ENCODE peak calls at places on chromosome 11, in five cellular contexts. One of them, this sample, is unnamed.

GRCh38 chr11:48028909-48029685 is 48.7 kb downstream of the PTPRJ start:
- ATAC-seq in GM12878: no peak
- ATAC-seq in upper lobe of left lung: no peak
- ATAC-seq in HepG2: no peak
- ATAC-seq in K562: no peak
- ATAC-seq in this sample: no peak

GRCh38 chr11:36104660-36104992 is 160.8 kb downstream of the LDLRAD3 start:
- ATAC-seq in GM12878: no peak
- ATAC-seq in upper lobe of left lung: no peak
- ATAC-seq in HepG2: no peak
- ATAC-seq in K562: peak
- ATAC-seq in this sample: no peak

GRCh38 chr11:66221726-66222236 is 46.7 kb upstream of the RAB1B start:
- ATAC-seq in GM12878: peak
- ATAC-seq in upper lobe of left lung: no peak
- ATAC-seq in HepG2: peak
- ATAC-seq in K562: peak
- ATAC-seq in this sample: no peak

GRCh38 chr11:36389811-36390210 is 93.7 kb downstream of the PRR5L start:
- ATAC-seq in GM12878: peak
- ATAC-seq in upper lobe of left lung: no peak
- ATAC-seq in HepG2: no peak
- ATAC-seq in K562: no peak
- ATAC-seq in this sample: no peak

GRCh38 chr11:59918987-59919589 is 19.1 kb upstream of the OOSP1 start:
- ATAC-seq in GM12878: peak
- ATAC-seq in upper lobe of left lung: no peak
- ATAC-seq in HepG2: no peak
- ATAC-seq in K562: peak
- ATAC-seq in this sample: no peak

GRCh38 chr11:36402568-36403181 is 106.6 kb downstream of the PRR5L start:
- ATAC-seq in GM12878: no peak
- ATAC-seq in upper lobe of left lung: no peak
- ATAC-seq in HepG2: no peak
- ATAC-seq in K562: no peak
- ATAC-seq in this sample: no peak

GRCh38 chr11:492416-493226 is 14.4 kb downstream of the RNH1 start:
- ATAC-seq in GM12878: no peak
- ATAC-seq in upper lobe of left lung: no peak
- ATAC-seq in HepG2: no peak
- ATAC-seq in K562: peak
- ATAC-seq in this sample: no peak

GRCh38 chr11:8480858-8481257 is 113.2 kb downstream of the STK33 start:
- ATAC-seq in GM12878: no peak
- ATAC-seq in upper lobe of left lung: no peak
- ATAC-seq in HepG2: no peak
- ATAC-seq in K562: no peak
- ATAC-seq in this sample: no peak

GRCh38 chr11:59776210-59777066 is 21.3 kb downstream of the STX3 start:
- ATAC-seq in GM12878: no peak
- ATAC-seq in upper lobe of left lung: no peak
- ATAC-seq in HepG2: peak
- ATAC-seq in K562: no peak
- ATAC-seq in this sample: no peak

GRCh38 chr11:1714908-1715885 is 18.2 kb downstream of the KRTAP5-6 start:
- ATAC-seq in GM12878: no peak
- ATAC-seq in upper lobe of left lung: no peak
- ATAC-seq in HepG2: no peak
- ATAC-seq in K562: no peak
- ATAC-seq in this sample: no peak

GRCh38 chr11:4826425-4826824 is 5.3 kb downstream of the OR51F2 start:
- ATAC-seq in GM12878: no peak
- ATAC-seq in upper lobe of left lung: no peak
- ATAC-seq in HepG2: no peak
- ATAC-seq in K562: no peak
- ATAC-seq in this sample: peak

GRCh38 chr11:128098840-128099239 is 488.5 kb downstream of the ETS1 start:
- ATAC-seq in GM12878: no peak
- ATAC-seq in upper lobe of left lung: no peak
- ATAC-seq in HepG2: no peak
- ATAC-seq in K562: no peak
- ATAC-seq in this sample: no peak

GRCh38 chr11:75319035-75319877 is 32.2 kb downstream of the ARRB1 start:
- ATAC-seq in GM12878: no peak
- ATAC-seq in upper lobe of left lung: peak
- ATAC-seq in HepG2: no peak
- ATAC-seq in K562: no peak
- ATAC-seq in this sample: peak

GRCh38 chr11:1193326-1194230 is 29.3 kb upstream of the MUC5B start:
- ATAC-seq in GM12878: no peak
- ATAC-seq in upper lobe of left lung: peak
- ATAC-seq in HepG2: no peak
- ATAC-seq in K562: no peak
- ATAC-seq in this sample: no peak

GRCh38 chr11:31050061-31050790 is 319.3 kb downstream of the DCDC1 start:
- ATAC-seq in GM12878: no peak
- ATAC-seq in upper lobe of left lung: no peak
- ATAC-seq in HepG2: no peak
- ATAC-seq in K562: no peak
- ATAC-seq in this sample: no peak

GRCh38 chr11:133889893-133890292 is 44.6 kb upstream of the SPATA19 start:
- ATAC-seq in GM12878: no peak
- ATAC-seq in upper lobe of left lung: no peak
- ATAC-seq in HepG2: no peak
- ATAC-seq in K562: no peak
- ATAC-seq in this sample: no peak

GRCh38 chr11:132072880-132073213 is 702.4 kb downstream of the NTM start:
- ATAC-seq in GM12878: no peak
- ATAC-seq in upper lobe of left lung: peak
- ATAC-seq in HepG2: no peak
- ATAC-seq in K562: no peak
- ATAC-seq in this sample: no peak

GRCh38 chr11:723120-723883 is 17.3 kb downstream of the EPS8L2 start:
- ATAC-seq in GM12878: peak
- ATAC-seq in upper lobe of left lung: no peak
- ATAC-seq in HepG2: no peak
- ATAC-seq in K562: no peak
- ATAC-seq in this sample: no peak

GRCh38 chr11:37712246-37712645 is 1114.2 kb upstream of the RAG2 start:
- ATAC-seq in GM12878: peak
- ATAC-seq in upper lobe of left lung: no peak
- ATAC-seq in HepG2: no peak
- ATAC-seq in K562: no peak
- ATAC-seq in this sample: no peak

GRCh38 chr11:57703341-57703740 is 8.7 kb downstream of the MED19 start:
- ATAC-seq in GM12878: no peak
- ATAC-seq in upper lobe of left lung: no peak
- ATAC-seq in HepG2: no peak
- ATAC-seq in K562: peak
- ATAC-seq in this sample: no peak

DNA sequence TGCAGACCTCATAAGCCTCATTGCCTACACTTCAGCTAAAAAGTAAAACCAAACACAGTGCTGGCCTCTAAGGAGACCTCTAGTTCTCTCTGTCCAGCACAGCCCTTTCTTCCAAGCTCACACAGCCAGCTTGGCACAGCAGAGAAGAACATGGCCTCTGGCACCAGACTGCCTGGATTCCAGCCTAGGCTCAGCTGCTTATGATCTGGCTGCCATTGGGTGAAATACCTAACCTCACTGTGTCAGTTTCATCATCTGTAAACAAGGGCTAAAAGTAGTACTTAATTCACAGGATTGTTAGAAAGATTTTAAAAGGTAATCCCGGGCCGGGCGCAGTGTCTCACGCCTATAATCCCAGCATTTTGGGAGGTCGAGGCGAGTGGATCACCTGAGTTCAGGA is 9.9 kb upstream of the ACER3 start:
- ATAC-seq in GM12878: no peak
- ATAC-seq in upper lobe of left lung: no peak
- ATAC-seq in HepG2: no peak
- ATAC-seq in K562: no peak
- ATAC-seq in this sample: peak
- TF ChIP-seq POLR2AphosphoS5 in GM12878: no peak
- TF ChIP-seq POLR2AphosphoS5 in upper lobe of left lung: no peak
- TF ChIP-seq POLR2AphosphoS5 in HepG2: no peak
- TF ChIP-seq POLR2AphosphoS5 in K562: no peak
- TF ChIP-seq POLR2AphosphoS5 in this sample: peak

DNA sequence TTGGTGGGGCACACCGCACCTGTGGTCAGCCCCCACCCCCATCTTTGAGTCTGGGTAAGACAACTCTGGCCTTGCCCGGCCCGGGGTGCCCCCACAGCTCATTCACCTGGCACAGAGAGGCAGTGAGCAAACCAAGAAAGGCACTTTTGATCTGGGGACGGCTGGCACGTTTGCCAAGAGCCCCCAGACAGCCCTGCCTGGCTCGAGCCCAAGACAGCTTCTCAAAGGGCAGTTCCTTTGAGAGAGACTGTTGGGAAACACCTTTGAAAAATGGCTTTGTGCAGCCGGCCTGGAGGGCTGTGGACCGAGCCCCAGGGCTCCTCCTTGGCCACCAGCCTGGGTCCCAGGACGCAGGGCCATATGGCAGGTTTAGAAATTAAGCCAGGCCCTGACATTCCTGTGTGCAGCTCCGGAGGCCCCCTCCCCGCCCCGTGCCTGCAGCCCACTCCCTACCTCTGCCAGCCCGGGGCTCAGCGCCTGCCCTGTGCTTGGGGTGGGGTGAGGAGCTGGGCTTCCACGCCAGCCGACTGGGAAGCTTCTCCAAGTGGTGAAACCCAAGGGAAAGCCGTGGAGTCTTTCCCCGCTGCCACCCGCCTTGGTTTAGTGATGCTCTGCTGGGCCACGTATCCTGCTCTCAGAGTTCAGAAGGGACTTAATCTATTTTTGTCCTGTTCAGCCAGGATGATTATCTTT is 50.2 kb upstream of the SMIM38 start:
- ATAC-seq in GM12878: no peak
- ATAC-seq in upper lobe of left lung: no peak
- ATAC-seq in HepG2: no peak
- ATAC-seq in K562: no peak
- ATAC-seq in this sample: no peak
- TF ChIP-seq EP300 in GM12878: no peak
- TF ChIP-seq EP300 in upper lobe of left lung: no peak
- TF ChIP-seq EP300 in HepG2: no peak
- TF ChIP-seq EP300 in K562: no peak
- TF ChIP-seq EP300 in this sample: no peak

DNA sequence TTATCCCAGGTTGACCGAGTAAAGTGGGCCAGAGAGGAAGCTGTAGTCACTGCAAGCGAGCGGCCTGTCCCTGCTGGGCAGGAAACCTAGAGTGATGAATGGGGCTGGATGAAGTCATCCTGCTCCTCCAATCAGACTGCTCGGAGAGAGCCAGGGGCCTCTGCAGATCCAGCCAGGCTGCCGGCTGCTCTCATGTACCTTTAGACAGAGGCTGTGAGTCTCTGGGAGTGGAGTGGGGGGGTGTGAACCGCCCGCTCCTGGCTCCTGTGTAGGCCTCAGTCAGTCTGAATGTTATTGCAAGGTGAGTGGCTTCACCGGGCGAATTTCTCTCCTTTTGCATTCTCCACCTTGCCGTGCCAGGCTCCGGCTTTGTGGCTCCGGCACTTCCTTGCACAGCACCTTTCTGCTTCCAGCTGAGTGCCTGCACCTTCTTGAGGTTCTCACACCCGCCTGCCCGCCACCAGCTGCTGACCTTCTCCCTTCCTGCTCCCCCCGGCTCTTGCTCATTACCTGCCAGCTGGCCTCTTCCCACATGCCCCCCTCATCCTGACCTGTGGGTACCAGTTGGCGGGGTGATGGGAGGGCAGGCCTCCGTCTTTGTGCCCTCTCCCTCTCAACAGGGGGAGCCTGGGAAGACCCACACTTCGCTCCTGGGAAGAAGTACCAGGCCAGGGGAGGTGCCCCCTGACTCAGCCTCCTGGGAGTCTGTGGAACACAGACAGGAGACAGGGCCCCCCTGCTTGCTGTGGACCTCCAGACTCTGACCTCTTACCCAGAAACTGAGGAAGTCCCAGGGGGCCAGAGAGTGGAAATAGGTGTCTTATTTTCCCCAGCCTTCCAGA is 79.9 kb downstream of the GRAMD1B start:
- ATAC-seq in GM12878: no peak
- ATAC-seq in upper lobe of left lung: no peak
- ATAC-seq in HepG2: peak
- ATAC-seq in K562: peak
- ATAC-seq in this sample: peak
- TF ChIP-seq POLR2A in GM12878: no peak
- TF ChIP-seq POLR2A in upper lobe of left lung: no peak
- TF ChIP-seq POLR2A in HepG2: no peak
- TF ChIP-seq POLR2A in K562: no peak
- TF ChIP-seq POLR2A in this sample: no peak

GRCh38 chr11:83087035-83087434 is 15.3 kb upstream of the RAB30 start:
- ATAC-seq in GM12878: peak
- ATAC-seq in upper lobe of left lung: no peak
- ATAC-seq in HepG2: peak
- ATAC-seq in K562: peak
- ATAC-seq in this sample: no peak

GRCh38 chr11:83097671-83098070 is 26.0 kb upstream of the RAB30 start:
- ATAC-seq in GM12878: no peak
- ATAC-seq in upper lobe of left lung: no peak
- ATAC-seq in HepG2: no peak
- ATAC-seq in K562: no peak
- ATAC-seq in this sample: no peak

GRCh38 chr11:83088965-83089364 is 17.3 kb upstream of the RAB30 start:
- ATAC-seq in GM12878: peak
- ATAC-seq in upper lobe of left lung: no peak
- ATAC-seq in HepG2: peak
- ATAC-seq in K562: peak
- ATAC-seq in this sample: no peak

GRCh38 chr11:83093634-83094033 is 21.9 kb upstream of the RAB30 start:
- ATAC-seq in GM12878: no peak
- ATAC-seq in upper lobe of left lung: no peak
- ATAC-seq in HepG2: no peak
- ATAC-seq in K562: no peak
- ATAC-seq in this sample: no peak

DNA sequence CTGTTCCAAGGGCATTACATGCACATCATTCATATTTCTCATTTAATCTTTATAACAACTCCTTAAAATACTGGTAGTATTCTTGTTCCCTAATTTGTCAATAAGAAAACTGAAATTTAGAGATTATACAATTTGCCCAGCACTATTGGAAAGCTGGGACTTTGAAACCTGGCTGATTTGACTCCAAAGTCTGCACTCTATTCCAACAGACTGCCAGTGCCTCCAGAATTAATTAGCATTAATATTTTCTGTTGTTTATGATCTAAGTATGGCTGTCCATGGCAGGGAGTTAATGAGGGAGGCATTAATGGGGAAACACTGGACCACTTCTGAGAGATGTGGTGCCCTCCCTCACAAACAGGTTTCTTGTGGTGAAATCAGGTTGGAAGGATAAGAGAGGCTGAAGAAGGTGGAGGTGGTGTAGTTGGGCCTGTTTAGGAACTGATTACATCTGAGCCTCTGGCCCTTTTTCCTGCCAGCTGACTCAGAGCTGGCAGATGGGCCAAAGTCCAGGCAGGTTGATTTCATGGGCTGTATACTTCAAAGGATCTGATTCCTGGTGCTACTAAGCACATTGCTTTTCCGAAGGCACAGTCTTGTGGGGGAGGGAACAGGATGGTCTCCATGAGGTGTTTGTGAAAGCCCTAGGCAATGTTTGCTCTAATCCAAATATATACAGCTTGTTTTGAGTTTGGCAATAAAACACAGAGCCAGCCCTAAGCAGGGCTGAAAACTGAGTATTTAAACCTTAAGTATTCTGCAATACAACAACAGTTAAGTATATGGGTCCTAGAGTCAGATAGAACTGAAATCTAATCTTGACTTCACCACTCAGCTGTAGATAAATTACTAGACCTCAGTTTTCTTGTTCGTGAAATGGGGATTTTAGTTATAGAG is 21.0 kb upstream of the RAB30 start:
- ATAC-seq in GM12878: no peak
- ATAC-seq in upper lobe of left lung: no peak
- ATAC-seq in HepG2: peak
- ATAC-seq in K562: peak
- ATAC-seq in this sample: no peak
- TF ChIP-seq POLR2AphosphoS5 in GM12878: no peak
- TF ChIP-seq POLR2AphosphoS5 in upper lobe of left lung: no peak
- TF ChIP-seq POLR2AphosphoS5 in HepG2: no peak
- TF ChIP-seq POLR2AphosphoS5 in K562: no peak
- TF ChIP-seq POLR2AphosphoS5 in this sample: peak